ENCODE peak calls at places on chromosomes 6 and 20, in five cellular contexts. G, J, Q, K and H are unnamed samples.

GRCh38 chr20:51628533-51629398 is 86.2 kb upstream of the NFATC2 start:
- DNase-seq in G (no peak), J (peak; percentile 53), Q (no peak), K (peak; percentile 91), H (no peak)

GRCh38 chr20:58719258-58719657 is 26.7 kb downstream of the NPEPL1 start:
- DNase-seq in G (no peak), J (no peak), Q (peak; percentile 22), K (no peak), H (peak; percentile 20)

GRCh38 chr6:37972994-37973757 is 153.6 kb downstream of the ZFAND3 start:
- DNase-seq in G (no peak), J (no peak), Q (no peak), K (no peak), H (no peak)

GRCh38 chr6:75041381-75041780 is 164.5 kb downstream of the COL12A1 start:
- DNase-seq in G (no peak), J (no peak), Q (no peak), K (no peak), H (no peak)

GRCh38 chr20:8969062-8969694 is 99.7 kb upstream of the PLCB4 start:
- DNase-seq in G (no peak), J (no peak), Q (no peak), K (no peak), H (no peak)

GRCh38 chr6:138188278-138188923 is 26.7 kb downstream of the ARFGEF3 start:
- DNase-seq in G (peak; percentile 74), J (no peak), Q (no peak), K (no peak), H (no peak)

GRCh38 chr20:50982372-50982771 is 23.8 kb downstream of the MOCS3 start:
- DNase-seq in G (no peak), J (no peak), Q (no peak), K (peak; percentile 67), H (no peak)

GRCh38 chr6:113092795-113093194 is 745.7 kb downstream of the RFPL4B start:
- DNase-seq in G (no peak), J (no peak), Q (no peak), K (no peak), H (no peak)

GRCh38 chr20:58993332-58994248 is 12.5 kb downstream of the NELFCD start:
- DNase-seq in G (no peak), J (peak; percentile 13), Q (no peak), K (no peak), H (no peak)

GRCh38 chr6:119138906-119139541 is 60.6 kb upstream of the FAM184A start:
- DNase-seq in G (peak; percentile 65), J (no peak), Q (no peak), K (no peak), H (no peak)

GRCh38 chr6:116268589-116269293 is 11.0 kb downstream of the TSPYL1 start:
- DNase-seq in G (peak; percentile 67), J (no peak), Q (no peak), K (peak; percentile 73), H (no peak)

GRCh38 chr6:104572901-104573300 is 286.8 kb downstream of the HACE1 start:
- DNase-seq in G (no peak), J (no peak), Q (no peak), K (no peak), H (no peak)

GRCh38 chr6:129264480-129265045 is 381.6 kb downstream of the LAMA2 start:
- DNase-seq in G (no peak), J (no peak), Q (no peak), K (peak; percentile 38), H (no peak)

GRCh38 chr6:122839477-122839876 is 50.4 kb downstream of the SMPDL3A start:
- DNase-seq in G (peak; percentile 70), J (peak; percentile 56), Q (peak; percentile 69), K (peak; percentile 31), H (no peak)

GRCh38 chr20:48065833-48066232 is 280.6 kb upstream of the SULF2 start:
- DNase-seq in G (no peak), J (no peak), Q (no peak), K (no peak), H (no peak)

GRCh38 chr6:79586548-79586947 is 44.6 kb upstream of the SH3BGRL2 start:
- DNase-seq in G (peak; percentile 20), J (no peak), Q (no peak), K (no peak), H (no peak)
- TF ChIP-seq CTCF in G (peak; percentile 59), J (no peak), Q (no peak), K (peak; percentile 53), H (no peak)

GRCh38 chr6:40164345-40164755 is 230.1 kb upstream of the MOCS1 start:
- DNase-seq in G (no peak), J (peak; percentile 13), Q (no peak), K (no peak), H (peak; percentile 53)
- H3K4me3 ChIP-seq in G (no peak overlapping the region), J (no peak overlapping the region), Q (no peak overlapping the region), K (no peak overlapping the region), H (no peak overlapping the region)

GRCh38 chr20:62805711-62806382 is 1.2 kb downstream of the OGFR start:
- DNase-seq in G (no peak), J (no peak), Q (peak; percentile 59), K (no peak), H (peak; percentile 66)
- H3K4me1 ChIP-seq in G (peaks cover 8% of the 10 kb centered on the region), J (peaks cover 25% of the 10 kb centered on the region), Q (no peaks in the 10 kb centered on the region), K (no peaks in the 10 kb centered on the region), H (peaks cover 31% of the 10 kb centered on the region)

GRCh38 chr6:159118941-159119340 is 50.3 kb upstream of the FNDC1 start:
- DNase-seq in G (no peak), J (no peak), Q (no peak), K (no peak), H (no peak)
- TF ChIP-seq CTCF in G (no peak), J (no peak), Q (no peak), K (no peak), H (no peak)